ENCODE peak calls at places on chromosomes 3 and 15, in seven cellular contexts. I, S, W, D, T, B and O are unnamed samples.

GRCh38 chr15:85706779-85707518 is 87.8 kb downstream of the KLHL25 start:
- DNase-seq in I (no peak), S (peak; percentile 77), W (peak; percentile 57), D (no peak), T (peak; percentile 81), B (no peak), O (no peak)

GRCh38 chr15:88938802-88939485 is 25.8 kb upstream of the MFGE8 start:
- DNase-seq in I (no peak), S (no peak), W (no peak), D (no peak), T (peak; percentile 23), B (no peak), O (no peak)

GRCh38 chr3:71857926-71858325 is 73.0 kb upstream of the PROK2 start:
- DNase-seq in I (no peak), S (no peak), W (no peak), D (no peak), T (no peak), B (no peak), O (no peak)

GRCh38 chr3:51929420-51930003 is 12.2 kb downstream of the RRP9 start:
- DNase-seq in I (no peak), S (no peak), W (no peak), D (no peak), T (no peak), B (no peak), O (no peak)

GRCh38 chr15:90959894-90960293 is 5.2 kb downstream of the RCCD1 start:
- DNase-seq in I (no peak), S (no peak), W (no peak), D (no peak), T (no peak), B (no peak), O (peak; percentile 56)

GRCh38 chr15:81480645-81481053 is 106.6 kb upstream of the TMC3 start:
- DNase-seq in I (peak; percentile 9), S (peak; percentile 46), W (peak; percentile 57), D (no peak), T (peak; percentile 45), B (peak; percentile 50), O (peak; percentile 70)

GRCh38 chr15:82999905-83000671 is 11.4 kb downstream of the C15orf40 start:
- DNase-seq in I (no peak), S (peak; percentile 53), W (peak; percentile 59), D (no peak), T (peak; percentile 71), B (peak; percentile 59), O (peak; percentile 31)

GRCh38 chr15:78065284-78065872 is 12.1 kb downstream of the TBC1D2B start:
- DNase-seq in I (no peak), S (no peak), W (no peak), D (no peak), T (peak; percentile 100), B (no peak), O (no peak)

GRCh38 chr3:133136114-133137041 is 98.2 kb downstream of the TMEM108 start:
- DNase-seq in I (no peak), S (no peak), W (no peak), D (no peak), T (peak; percentile 21), B (no peak), O (no peak)

GRCh38 chr15:26051771-26052685 is 188.9 kb upstream of the ATP10A start:
- DNase-seq in I (no peak), S (no peak), W (no peak), D (no peak), T (peak; percentile 1), B (peak; percentile 7), O (peak; percentile 48)

GRCh38 chr3:111373861-111374260 is 168.1 kb upstream of the CD96 start:
- DNase-seq in I (no peak), S (no peak), W (no peak), D (no peak), T (peak; percentile 17), B (no peak), O (no peak)

GRCh38 chr15:76162050-76162425 is 102.3 kb downstream of the TMEM266 start:
- DNase-seq in I (no peak), S (no peak), W (no peak), D (no peak), T (no peak), B (no peak), O (no peak)

GRCh38 chr3:89841041-89841440 is 733.6 kb downstream of the EPHA3 start:
- DNase-seq in I (no peak), S (no peak), W (no peak), D (no peak), T (peak; percentile 4), B (no peak), O (no peak)

GRCh38 chr3:116470589-116470988 is 25.3 kb upstream of the LSAMP start:
- DNase-seq in I (no peak), S (no peak), W (no peak), D (no peak), T (no peak), B (no peak), O (no peak)

GRCh38 chr15:80489030-80489594 is 84.9 kb downstream of the ARNT2 start:
- DNase-seq in I (no peak), S (no peak), W (no peak), D (no peak), T (peak; percentile 88), B (no peak), O (no peak)

GRCh38 chr15:52481915-52482314 is 46.8 kb downstream of the MYO5A start:
- DNase-seq in I (peak; percentile 25), S (peak; percentile 87), W (peak; percentile 80), D (peak; percentile 17), T (peak; percentile 91), B (no peak), O (no peak)

GRCh38 chr3:66819993-66820501 is 178.1 kb upstream of the KBTBD8 start:
- DNase-seq in I (no peak), S (no peak), W (no peak), D (no peak), T (no peak), B (no peak), O (peak; percentile 93)

GRCh38 chr15:71595846-71596553 is 214.4 kb upstream of the NR2E3 start:
- DNase-seq in I (no peak), S (no peak), W (no peak), D (no peak), T (no peak), B (no peak), O (no peak)

GRCh38 chr15:96160269-96160668 is 170.2 kb upstream of the NR2F2 start:
- DNase-seq in I (no peak), S (no peak), W (no peak), D (no peak), T (peak; percentile 37), B (no peak), O (no peak)

GRCh38 chr3:72573051-72573450 is 275.2 kb downstream of the SHQ1 start:
- DNase-seq in I (no peak), S (no peak), W (no peak), D (no peak), T (no peak), B (no peak), O (no peak)

GRCh38 chr3:126064627-126065258 is 19.2 kb downstream of the SLC41A3 start:
- DNase-seq in I (no peak), S (no peak), W (no peak), D (no peak), T (no peak), B (peak; percentile 2), O (no peak)

GRCh38 chr3:14461748-14462324 is 59.4 kb downstream of the SLC6A6 start:
- DNase-seq in I (no peak), S (peak; percentile 23), W (peak; percentile 50), D (no peak), T (peak; percentile 77), B (peak; percentile 41), O (peak; percentile 47)

GRCh38 chr3:8095724-8096123 is 405.9 kb upstream of the LMCD1 start:
- DNase-seq in I (no peak), S (no peak), W (no peak), D (no peak), T (no peak), B (no peak), O (no peak)

GRCh38 chr3:14266361-14266760 is 87.7 kb downstream of the LSM3 start:
- DNase-seq in I (no peak), S (no peak), W (no peak), D (no peak), T (peak; percentile 36), B (no peak), O (peak; percentile 59)